ENCODE peak calls at places on chromosome 5, in four cellular contexts. One of them, this sample, is unnamed. For H3K27me3, the result is how much of the 10 kb centered on the place peaks cover.

GRCh38 chr5:64166201-64166959 is 737 bp downstream of the RNF180 start:
- DNase-seq in K562: no peak
- DNase-seq in fibroblast of lung: peak
- DNase-seq in H9: no peak
- DNase-seq in this sample: peak

GRCh38 chr5:68444048-68444447 is 228.5 kb downstream of the PIK3R1 start:
- DNase-seq in K562: no peak
- DNase-seq in fibroblast of lung: no peak
- DNase-seq in H9: no peak
- DNase-seq in this sample: no peak

GRCh38 chr5:39605966-39606591 is 181.3 kb upstream of the DAB2 start:
- DNase-seq in K562: no peak
- DNase-seq in fibroblast of lung: peak
- DNase-seq in H9: no peak
- DNase-seq in this sample: no peak

GRCh38 chr5:9188131-9188530 is 357.7 kb downstream of the SEMA5A start:
- DNase-seq in K562: no peak
- DNase-seq in fibroblast of lung: peak
- DNase-seq in H9: no peak
- DNase-seq in this sample: no peak

GRCh38 chr5:144187699-144188294 is 17.1 kb downstream of the KCTD16 start:
- DNase-seq in K562: no peak
- DNase-seq in fibroblast of lung: peak
- DNase-seq in H9: no peak
- DNase-seq in this sample: no peak

GRCh38 chr5:102638912-102639652 is 116.0 kb upstream of the PAM start:
- DNase-seq in K562: no peak
- DNase-seq in fibroblast of lung: peak
- DNase-seq in H9: no peak
- DNase-seq in this sample: no peak

GRCh38 chr5:43215073-43215631 is 23.1 kb downstream of the NIM1K start:
- DNase-seq in K562: no peak
- DNase-seq in fibroblast of lung: peak
- DNase-seq in H9: no peak
- DNase-seq in this sample: no peak

GRCh38 chr5:180135967-180136641 is 64.5 kb upstream of the RNF130 start:
- DNase-seq in K562: no peak
- DNase-seq in fibroblast of lung: no peak
- DNase-seq in H9: peak
- DNase-seq in this sample: no peak

GRCh38 chr5:78912085-78912771 is 72.9 kb downstream of the ARSB start:
- DNase-seq in K562: no peak
- DNase-seq in fibroblast of lung: peak
- DNase-seq in H9: no peak
- DNase-seq in this sample: no peak

GRCh38 chr5:147690595-147690994 is 91.9 kb downstream of the JAKMIP2 start:
- DNase-seq in K562: no peak
- DNase-seq in fibroblast of lung: peak
- DNase-seq in H9: peak
- DNase-seq in this sample: no peak

GRCh38 chr5:65811004-65811403 is 89.0 kb downstream of the NLN start:
- DNase-seq in K562: no peak
- DNase-seq in fibroblast of lung: peak
- DNase-seq in H9: no peak
- DNase-seq in this sample: no peak

GRCh38 chr5:102713682-102714231 is 41.3 kb upstream of the PAM start:
- DNase-seq in K562: no peak
- DNase-seq in fibroblast of lung: no peak
- DNase-seq in H9: no peak
- DNase-seq in this sample: no peak

GRCh38 chr5:93926831-93927600 is 185.6 kb upstream of the POU5F2 start:
- DNase-seq in K562: no peak
- DNase-seq in fibroblast of lung: peak
- DNase-seq in H9: no peak
- DNase-seq in this sample: no peak
- H2AFZ ChIP-seq in K562: no peak
- H2AFZ ChIP-seq in fibroblast of lung: no peak
- H2AFZ ChIP-seq in H9: no peak
- H2AFZ ChIP-seq in this sample: no peak

GRCh38 chr5:33938507-33938796 is 2.3 kb downstream of the RXFP3 start:
- DNase-seq in K562: no peak
- DNase-seq in fibroblast of lung: no peak
- DNase-seq in H9: no peak
- DNase-seq in this sample: no peak

GRCh38 chr5:33936004-33936380 is 194 bp upstream of the RXFP3 start:
- DNase-seq in K562: peak
- DNase-seq in fibroblast of lung: peak
- DNase-seq in H9: peak
- DNase-seq in this sample: peak

GRCh38 chr5:33936381-33937016 is at the start of gene RXFP3:
- DNase-seq in K562: no peak
- DNase-seq in fibroblast of lung: peak
- DNase-seq in H9: no peak
- DNase-seq in this sample: no peak

GRCh38 chr5:33937700-33938506 is 1.7 kb downstream of the RXFP3 start:
- DNase-seq in K562: no peak
- DNase-seq in fibroblast of lung: no peak
- DNase-seq in H9: no peak
- DNase-seq in this sample: no peak

DNA sequence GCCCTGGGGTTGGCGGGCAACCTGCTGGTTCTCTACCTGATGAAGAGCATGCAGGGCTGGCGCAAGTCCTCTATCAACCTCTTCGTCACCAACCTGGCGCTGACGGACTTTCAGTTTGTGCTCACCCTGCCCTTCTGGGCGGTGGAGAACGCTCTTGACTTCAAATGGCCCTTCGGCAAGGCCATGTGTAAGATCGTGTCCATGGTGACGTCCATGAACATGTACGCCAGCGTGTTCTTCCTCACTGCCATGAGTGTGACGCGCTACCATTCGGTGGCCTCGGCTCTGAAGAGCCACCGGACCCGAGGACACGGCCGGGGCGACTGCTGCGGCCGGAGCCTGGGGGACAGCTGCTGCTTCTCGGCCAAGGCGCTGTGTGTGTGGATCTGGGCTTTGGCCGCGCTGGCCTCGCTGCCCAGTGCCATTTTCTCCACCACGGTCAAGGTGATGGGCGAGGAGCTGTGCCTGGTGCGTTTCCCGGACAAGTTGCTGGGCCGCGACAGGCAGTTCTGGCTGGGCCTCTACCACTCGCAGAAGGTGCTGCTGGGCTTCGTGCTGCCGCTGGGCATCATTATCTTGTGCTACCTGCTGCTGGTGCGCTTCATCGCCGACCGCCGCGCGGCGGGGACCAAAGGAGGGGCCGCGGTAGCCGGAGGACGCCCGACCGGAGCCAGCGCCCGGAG is 972 bp downstream of the RXFP3 start:
- DNase-seq in K562: no peak
- DNase-seq in fibroblast of lung: no peak
- DNase-seq in H9: no peak
- DNase-seq in this sample: no peak
- H3K27me3 ChIP-seq in K562: under half
- H3K27me3 ChIP-seq in fibroblast of lung: under half
- H3K27me3 ChIP-seq in H9: under half
- H3K27me3 ChIP-seq in this sample: under half

GRCh38 chr5:71924980-71925379 is 182.3 kb upstream of the MAP1B start:
- DNase-seq in K562: no peak
- DNase-seq in fibroblast of lung: peak
- DNase-seq in H9: no peak
- DNase-seq in this sample: no peak
- H2AFZ ChIP-seq in K562: no peak
- H2AFZ ChIP-seq in fibroblast of lung: no peak
- H2AFZ ChIP-seq in H9: no peak
- H2AFZ ChIP-seq in this sample: peak

DNA sequence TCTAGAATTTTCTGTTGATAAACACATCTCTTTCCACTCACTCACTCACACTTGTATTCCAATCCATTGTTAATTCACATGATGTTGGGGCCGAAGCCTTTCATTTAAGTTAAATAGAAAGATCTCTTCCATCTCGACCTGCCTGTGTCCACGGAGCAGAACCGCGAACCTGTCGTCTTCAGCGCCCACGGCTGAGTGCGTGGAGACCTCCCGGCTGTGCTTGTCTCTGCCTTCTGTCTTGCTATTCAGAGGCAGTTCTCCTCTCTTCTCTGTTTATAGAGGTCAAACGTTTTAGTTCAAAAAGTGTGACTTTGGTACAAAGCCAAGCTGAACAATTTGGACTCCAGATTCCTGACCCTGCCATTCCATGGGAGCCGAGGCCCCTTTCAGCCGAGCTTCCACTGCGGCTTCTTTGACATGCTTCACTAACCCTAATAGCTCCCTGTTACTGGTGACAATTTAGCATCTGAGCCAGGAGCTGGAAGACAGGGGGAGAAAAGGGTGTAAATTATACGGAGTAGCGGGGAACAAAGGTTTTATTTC is 314.3 kb upstream of the IRX4 start:
- DNase-seq in K562: no peak
- DNase-seq in fibroblast of lung: no peak
- DNase-seq in H9: no peak
- DNase-seq in this sample: peak
- H3K27me3 ChIP-seq in K562: under half
- H3K27me3 ChIP-seq in fibroblast of lung: under half
- H3K27me3 ChIP-seq in H9: under half
- H3K27me3 ChIP-seq in this sample: under half

GRCh38 chr5:119055267-119055666 is 15.6 kb upstream of the DMXL1 start:
- DNase-seq in K562: no peak
- DNase-seq in fibroblast of lung: no peak
- DNase-seq in H9: no peak
- DNase-seq in this sample: no peak

GRCh38 chr5:119048246-119048645 is 22.6 kb upstream of the DMXL1 start:
- DNase-seq in K562: no peak
- DNase-seq in fibroblast of lung: no peak
- DNase-seq in H9: no peak
- DNase-seq in this sample: no peak

GRCh38 chr5:119054082-119054481 is 16.8 kb upstream of the DMXL1 start:
- DNase-seq in K562: no peak
- DNase-seq in fibroblast of lung: no peak
- DNase-seq in H9: no peak
- DNase-seq in this sample: no peak

GRCh38 chr5:119049824-119050449 is 20.9 kb upstream of the DMXL1 start:
- DNase-seq in K562: no peak
- DNase-seq in fibroblast of lung: peak
- DNase-seq in H9: peak
- DNase-seq in this sample: no peak
- H2AFZ ChIP-seq in K562: peak
- H2AFZ ChIP-seq in fibroblast of lung: peak
- H2AFZ ChIP-seq in H9: peak
- H2AFZ ChIP-seq in this sample: peak

This sample was measured in neural progenitor cell.